ENCODE peak calls at places on chromosomes 5 and 9, in six cellular contexts. One of them, this sample, is unnamed.
A peak's percentile ranks its signal among the peaks of the same experiment; 100 is the strongest.

GRCh38 chr9:126604059-126604685 is 9.6 kb upstream of the LMX1B start:
- DNase-seq in GM12878: no peak
- DNase-seq in HepG2: no peak
- DNase-seq in HCT116: no peak
- DNase-seq in K562: no peak
- DNase-seq in SK-N-SH: no peak
- DNase-seq in this sample: no peak

GRCh38 chr5:166699616-166700015 is 1591.8 kb upstream of the WWC1 start:
- DNase-seq in HCT116: no peak
- DNase-seq in GM12878: no peak
- DNase-seq in SK-N-SH: no peak
- DNase-seq in K562: no peak
- DNase-seq in HepG2: no peak
- DNase-seq in this sample: no peak

GRCh38 chr9:136107155-136107952 is 11.3 kb downstream of the TMEM250 start:
- DNase-seq in SK-N-SH: peak; percentile 60
- DNase-seq in HCT116: no peak
- DNase-seq in HepG2: no peak
- DNase-seq in GM12878: no peak
- DNase-seq in K562: peak; percentile 73
- DNase-seq in this sample: no peak

GRCh38 chr9:113274474-113275146 is 762 bp downstream of the CDC26 start:
- DNase-seq in K562: peak; percentile 33
- DNase-seq in HCT116: peak; percentile 48
- DNase-seq in GM12878: peak; percentile 35
- DNase-seq in SK-N-SH: peak; percentile 57
- DNase-seq in HepG2: peak; percentile 69
- DNase-seq in this sample: peak; percentile 77

GRCh38 chr5:16914584-16914983 is 21.5 kb downstream of the MYO10 start:
- DNase-seq in HepG2: no peak
- DNase-seq in GM12878: no peak
- DNase-seq in SK-N-SH: no peak
- DNase-seq in K562: no peak
- DNase-seq in HCT116: no peak
- DNase-seq in this sample: no peak

GRCh38 chr5:129541648-129542251 is 81.7 kb downstream of the ADAMTS19 start:
- DNase-seq in HCT116: peak; percentile 48
- DNase-seq in K562: peak; percentile 12
- DNase-seq in HepG2: peak; percentile 13
- DNase-seq in GM12878: no peak
- DNase-seq in SK-N-SH: no peak
- DNase-seq in this sample: peak; percentile 76

GRCh38 chr5:163565931-163566608 is 60.7 kb downstream of the MAT2B start:
- DNase-seq in K562: no peak
- DNase-seq in HCT116: no peak
- DNase-seq in GM12878: peak; percentile 11
- DNase-seq in HepG2: peak; percentile 76
- DNase-seq in SK-N-SH: no peak
- DNase-seq in this sample: no peak

GRCh38 chr5:5025774-5026406 is 114.2 kb upstream of the ADAMTS16 start:
- DNase-seq in SK-N-SH: peak; percentile 51
- DNase-seq in GM12878: no peak
- DNase-seq in HepG2: peak; percentile 38
- DNase-seq in K562: no peak
- DNase-seq in HCT116: no peak
- DNase-seq in this sample: peak; percentile 11

GRCh38 chr9:99626424-99626823 is 195.3 kb upstream of the NR4A3 start:
- DNase-seq in HepG2: no peak
- DNase-seq in K562: no peak
- DNase-seq in SK-N-SH: no peak
- DNase-seq in HCT116: no peak
- DNase-seq in GM12878: no peak
- DNase-seq in this sample: no peak

GRCh38 chr9:129138476-129139232 is 27.4 kb downstream of the PTPA start:
- DNase-seq in HepG2: no peak
- DNase-seq in GM12878: no peak
- DNase-seq in SK-N-SH: no peak
- DNase-seq in K562: no peak
- DNase-seq in HCT116: no peak
- DNase-seq in this sample: peak; percentile 38

GRCh38 chr5:125134216-125135081 is 388.0 kb upstream of the ZNF608 start:
- DNase-seq in HepG2: no peak
- DNase-seq in SK-N-SH: no peak
- DNase-seq in GM12878: no peak
- DNase-seq in K562: no peak
- DNase-seq in HCT116: peak; percentile 15
- DNase-seq in this sample: no peak

GRCh38 chr9:93593144-93593655 is 16.8 kb downstream of the PHF2 start:
- DNase-seq in HCT116: no peak
- DNase-seq in K562: no peak
- DNase-seq in SK-N-SH: no peak
- DNase-seq in HepG2: no peak
- DNase-seq in GM12878: no peak
- DNase-seq in this sample: no peak

GRCh38 chr5:86679529-86679928 is 61.8 kb downstream of the COX7C start:
- DNase-seq in HCT116: peak; percentile 55
- DNase-seq in K562: peak; percentile 11
- DNase-seq in HepG2: peak; percentile 45
- DNase-seq in GM12878: no peak
- DNase-seq in SK-N-SH: peak; percentile 22
- DNase-seq in this sample: peak; percentile 28

GRCh38 chr9:129562917-129563316 is 58.0 kb downstream of the C9orf50 start:
- DNase-seq in HepG2: no peak
- DNase-seq in SK-N-SH: no peak
- DNase-seq in K562: no peak
- DNase-seq in HCT116: no peak
- DNase-seq in GM12878: no peak
- DNase-seq in this sample: no peak

GRCh38 chr5:79111960-79112702 is 522 bp downstream of the BHMT start:
- DNase-seq in GM12878: no peak
- DNase-seq in HepG2: no peak
- DNase-seq in HCT116: no peak
- DNase-seq in SK-N-SH: no peak
- DNase-seq in K562: no peak
- DNase-seq in this sample: no peak

GRCh38 chr5:2256646-2257288 is 374.0 kb upstream of the IRX4 start:
- DNase-seq in GM12878: no peak
- DNase-seq in SK-N-SH: no peak
- DNase-seq in HCT116: no peak
- DNase-seq in HepG2: no peak
- DNase-seq in K562: no peak
- DNase-seq in this sample: no peak

GRCh38 chr9:86751207-86751606 is 196.1 kb downstream of the GAS1 start:
- DNase-seq in K562: no peak
- DNase-seq in GM12878: no peak
- DNase-seq in HCT116: no peak
- DNase-seq in SK-N-SH: no peak
- DNase-seq in HepG2: no peak
- DNase-seq in this sample: no peak

DNA sequence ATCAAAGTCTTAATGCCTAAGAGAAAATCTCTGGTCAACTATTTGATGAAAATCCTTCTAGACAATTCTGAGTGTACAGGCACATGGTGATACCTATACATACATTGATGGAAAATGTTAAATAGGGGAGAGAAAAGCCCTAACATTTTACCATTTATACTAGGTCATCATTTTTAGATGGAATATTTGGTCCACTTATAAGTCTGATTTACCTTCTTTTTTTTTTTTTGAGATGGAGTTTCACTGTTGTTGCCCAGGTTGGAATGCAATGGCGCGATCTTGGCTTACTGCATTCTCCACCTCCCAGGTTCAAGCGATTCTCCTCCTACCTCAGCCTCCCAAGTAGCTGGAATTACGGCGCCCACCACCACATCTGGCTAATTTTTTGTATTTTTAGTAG is 81.7 kb downstream of the FCHO2 start:
- DNase-seq in GM12878: no peak
- DNase-seq in SK-N-SH: no peak
- DNase-seq in HepG2: no peak
- DNase-seq in K562: no peak
- DNase-seq in HCT116: no peak
- DNase-seq in this sample: no peak
- TF ChIP-seq JUND in GM12878: no peak
- TF ChIP-seq JUND in SK-N-SH: no peak
- TF ChIP-seq JUND in HepG2: no peak
- TF ChIP-seq JUND in K562: no peak
- TF ChIP-seq JUND in HCT116: no peak
- TF ChIP-seq JUND in this sample: no peak

GRCh38 chr5:96790851-96791513 is 16.8 kb downstream of the ERAP1 start:
- DNase-seq in HepG2: no peak
- DNase-seq in HCT116: no peak
- DNase-seq in K562: no peak
- DNase-seq in GM12878: no peak
- DNase-seq in SK-N-SH: no peak
- DNase-seq in this sample: no peak
- TF ChIP-seq JUND in HepG2: no peak
- TF ChIP-seq JUND in HCT116: no peak
- TF ChIP-seq JUND in K562: no peak
- TF ChIP-seq JUND in GM12878: no peak
- TF ChIP-seq JUND in SK-N-SH: peak; percentile 13
- TF ChIP-seq JUND in this sample: no peak

GRCh38 chr9:29730096-29730621 is 2156.9 kb upstream of the C9orf72 start:
- DNase-seq in HCT116: no peak
- DNase-seq in SK-N-SH: no peak
- DNase-seq in GM12878: no peak
- DNase-seq in K562: no peak
- DNase-seq in HepG2: no peak
- DNase-seq in this sample: no peak
- TF ChIP-seq JUND in HCT116: no peak
- TF ChIP-seq JUND in SK-N-SH: no peak
- TF ChIP-seq JUND in GM12878: no peak
- TF ChIP-seq JUND in K562: no peak
- TF ChIP-seq JUND in HepG2: no peak
- TF ChIP-seq JUND in this sample: no peak

DNA sequence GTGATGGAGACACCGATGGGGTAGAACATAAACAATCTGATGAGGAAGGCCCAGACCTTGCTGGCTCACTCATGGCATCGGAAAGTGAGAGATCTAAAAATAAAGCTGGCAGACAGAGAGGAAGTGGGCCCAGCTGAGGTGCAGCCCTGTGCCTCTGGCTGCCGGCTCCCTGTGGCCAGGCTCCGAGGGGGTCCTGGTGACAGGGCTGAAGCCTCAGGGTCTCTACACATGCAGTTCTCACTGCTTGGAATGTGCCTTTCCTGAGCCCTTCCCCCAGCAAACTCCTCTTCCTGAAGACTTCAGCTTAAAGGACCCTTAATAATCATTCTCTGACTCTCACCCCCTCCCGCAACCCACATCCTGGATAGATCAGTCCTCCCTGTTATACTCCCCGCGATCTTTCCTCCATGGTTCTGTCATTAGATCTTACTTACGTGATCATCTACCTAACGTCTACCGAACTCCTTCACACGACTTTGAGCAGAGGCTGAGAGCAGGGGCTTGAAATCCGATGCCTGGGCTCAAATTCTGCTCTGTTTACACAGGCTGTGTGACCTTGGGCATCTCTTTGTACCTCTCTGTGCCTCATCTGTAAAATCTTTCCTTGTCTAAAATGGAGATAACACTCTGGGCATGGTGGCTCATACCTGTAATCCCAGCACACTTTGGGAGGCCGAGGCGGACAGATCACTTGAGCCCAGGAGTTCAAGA is 33.1 kb upstream of the CRB2 start:
- DNase-seq in HepG2: no peak
- DNase-seq in K562: no peak
- DNase-seq in SK-N-SH: no peak
- DNase-seq in HCT116: no peak
- DNase-seq in GM12878: no peak
- DNase-seq in this sample: no peak
- TF ChIP-seq JUND in HepG2: no peak
- TF ChIP-seq JUND in K562: no peak
- TF ChIP-seq JUND in SK-N-SH: no peak
- TF ChIP-seq JUND in HCT116: no peak
- TF ChIP-seq JUND in GM12878: no peak
- TF ChIP-seq JUND in this sample: no peak

GRCh38 chr5:176491901-176492300 is 43.7 kb downstream of the FAF2 start:
- DNase-seq in GM12878: no peak
- DNase-seq in HCT116: no peak
- DNase-seq in SK-N-SH: no peak
- DNase-seq in K562: no peak
- DNase-seq in HepG2: no peak
- DNase-seq in this sample: no peak

GRCh38 chr5:176490291-176490690 is 42.1 kb downstream of the FAF2 start:
- DNase-seq in HepG2: no peak
- DNase-seq in GM12878: no peak
- DNase-seq in HCT116: no peak
- DNase-seq in K562: no peak
- DNase-seq in SK-N-SH: no peak
- DNase-seq in this sample: no peak

GRCh38 chr5:176492431-176492830 is 44.2 kb downstream of the FAF2 start:
- DNase-seq in K562: no peak
- DNase-seq in HepG2: no peak
- DNase-seq in HCT116: no peak
- DNase-seq in GM12878: no peak
- DNase-seq in SK-N-SH: no peak
- DNase-seq in this sample: no peak

GRCh38 chr5:176489077-176489476 is 40.9 kb downstream of the FAF2 start:
- DNase-seq in HCT116: no peak
- DNase-seq in HepG2: no peak
- DNase-seq in GM12878: no peak
- DNase-seq in K562: no peak
- DNase-seq in SK-N-SH: no peak
- DNase-seq in this sample: no peak

DNA sequence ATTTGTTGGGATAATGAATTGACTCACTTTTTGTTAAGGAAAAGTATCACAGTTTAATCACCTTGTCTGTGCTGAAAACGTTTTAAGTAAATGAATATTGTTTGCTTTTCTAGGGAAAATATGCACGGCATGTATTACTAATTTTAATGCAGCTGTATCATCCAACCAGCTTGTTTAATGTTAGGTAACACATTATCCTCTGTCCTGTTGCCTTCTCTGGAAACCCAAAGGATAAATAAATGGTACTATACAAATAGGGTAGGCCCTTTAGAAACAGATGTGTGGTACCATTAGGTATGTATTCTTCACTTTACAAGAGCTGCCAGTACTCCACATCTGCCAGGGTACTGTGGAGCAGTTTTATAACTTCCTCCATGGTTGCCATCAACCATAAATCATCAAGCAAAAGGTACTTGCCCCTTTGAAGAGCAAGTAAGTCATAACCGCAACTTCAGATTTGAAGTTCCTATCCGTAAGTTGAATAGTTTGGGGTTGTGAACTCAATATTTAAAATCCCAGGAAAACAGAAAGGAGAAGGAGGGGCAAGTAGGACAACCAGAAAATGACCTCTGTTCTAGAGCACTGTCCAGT is 43.0 kb downstream of the FAF2 start:
- DNase-seq in GM12878: no peak
- DNase-seq in SK-N-SH: no peak
- DNase-seq in HCT116: no peak
- DNase-seq in HepG2: no peak
- DNase-seq in K562: no peak
- DNase-seq in this sample: no peak
- TF ChIP-seq JUND in GM12878: no peak
- TF ChIP-seq JUND in SK-N-SH: no peak
- TF ChIP-seq JUND in HCT116: no peak
- TF ChIP-seq JUND in HepG2: no peak
- TF ChIP-seq JUND in K562: no peak
- TF ChIP-seq JUND in this sample: no peak